ENCODE peak calls at places on chromosomes 13 and 19, in four cellular contexts. L is RWPE1, I is HS-5, U is B cell. P is an unnamed sample.
A peak's percentile ranks its signal among the peaks of the same experiment; 100 is the strongest.

GRCh38 chr19:10009269-10009665 is 1.0 kb downstream of the COL5A3 start:
- DNase-seq in U (no peak), I (no peak), L (peak; percentile 60), P (no peak)

GRCh38 chr13:95660981-95661581 is 15.9 kb upstream of the DNAJC3 start:
- DNase-seq in L (peak; percentile 45), I (no peak), U (no peak), P (peak; percentile 54)

GRCh38 chr13:46100191-46100877 is 4.5 kb downstream of the CPB2 start:
- DNase-seq in I (no peak), U (no peak), L (no peak), P (peak; percentile 20)

GRCh38 chr13:54367639-54368271 is 1339.1 kb downstream of the OLFM4 start:
- DNase-seq in I (no peak), L (no peak), U (no peak), P (no peak)

GRCh38 chr13:35988648-35989081 is 142.5 kb downstream of the DCLK1 start:
- DNase-seq in U (no peak), L (no peak), I (no peak), P (no peak)

GRCh38 chr13:42041684-42042035 is 6.8 kb upstream of the DGKH start:
- DNase-seq in L (peak; percentile 64), U (peak; percentile 23), I (peak; percentile 18), P (peak; percentile 33)

GRCh38 chr13:95267662-95268369 is 33.4 kb downstream of the ABCC4 start:
- DNase-seq in I (peak; percentile 39), U (no peak), L (peak; percentile 44), P (peak; percentile 82)

GRCh38 chr13:25375727-25376358 is 4.1 kb downstream of the ATP8A2 start:
- DNase-seq in I (peak; percentile 1), L (peak; percentile 46), U (peak; percentile 59), P (peak; percentile 30)

GRCh38 chr19:38045554-38046253 is 138.7 kb downstream of the SIPA1L3 start:
- DNase-seq in L (no peak), U (no peak), I (no peak), P (no peak)